ENCODE peak calls at places on chromosomes 12 and 14, in seven cellular contexts. Y is foreskin keratinocyte, A is hepatocyte, E is fibroblast of lung, T is substantia nigra, M is stomach, F is aorta. G is an unnamed sample.

GRCh38 chr14:71891185-71891584 is 41.0 kb upstream of the RGS6 start:
- DNase-seq in Y (no peak), A (no peak), E (no peak), T (no peak), M (no peak), F (no peak), G (no peak)

GRCh38 chr14:76201162-76201561 is 49.4 kb downstream of the GPATCH2L start:
- DNase-seq in Y (peak; percentile 74), A (no peak), E (peak; percentile 86), T (no peak), M (no peak), F (no peak), G (no peak)

GRCh38 chr12:119008691-119009221 is 27.4 kb downstream of the SRRM4 start:
- DNase-seq in Y (no peak), A (peak; percentile 23), E (no peak), T (no peak), M (peak; percentile 25), F (no peak), G (no peak)

GRCh38 chr12:120125792-120126634 is 9.5 kb upstream of the RAB35 start:
- DNase-seq in Y (no peak), A (no peak), E (no peak), T (peak; percentile 30), M (no peak), F (no peak), G (peak; percentile 60)

GRCh38 chr14:72617391-72618011 is 276.4 kb downstream of the DPF3 start:
- DNase-seq in Y (no peak), A (no peak), E (no peak), T (peak; percentile 24), M (no peak), F (no peak), G (peak; percentile 42)

GRCh38 chr12:119230804-119231203 is 52.1 kb downstream of the HSPB8 start:
- DNase-seq in Y (no peak), A (no peak), E (no peak), T (no peak), M (no peak), F (no peak), G (no peak)

GRCh38 chr12:64916431-64916830 is 92.0 kb downstream of the TBC1D30 start:
- DNase-seq in Y (no peak), A (no peak), E (no peak), T (no peak), M (no peak), F (no peak), G (no peak)

GRCh38 chr12:11460343-11461023 is 65.1 kb upstream of the PRB2 start:
- DNase-seq in Y (peak; percentile 32), A (no peak), E (no peak), T (no peak), M (no peak), F (no peak), G (no peak)

GRCh38 chr14:59126714-59127436 is 61.6 kb upstream of the DAAM1 start:
- DNase-seq in Y (no peak), A (peak; percentile 71), E (peak; percentile 76), T (no peak), M (no peak), F (no peak), G (no peak)

GRCh38 chr12:75177997-75178396 is 31.6 kb downstream of the KCNC2 start:
- DNase-seq in Y (peak; percentile 92), A (peak; percentile 19), E (peak; percentile 94), T (no peak), M (no peak), F (no peak), G (no peak)

GRCh38 chr12:5576011-5576410 is 144.1 kb downstream of the NTF3 start:
- DNase-seq in Y (no peak), A (no peak), E (no peak), T (no peak), M (no peak), F (no peak), G (no peak)

GRCh38 chr14:81416233-81416927 is 16.3 kb upstream of the STON2 start:
- DNase-seq in Y (no peak), A (no peak), E (no peak), T (peak; percentile 17), M (no peak), F (no peak), G (no peak)

GRCh38 chr14:96816281-96816680 is 19.1 kb downstream of the VRK1 start:
- DNase-seq in Y (no peak), A (no peak), E (no peak), T (no peak), M (no peak), F (no peak), G (no peak)

GRCh38 chr12:5568325-5568981 is 136.5 kb downstream of the NTF3 start:
- DNase-seq in Y (no peak), A (peak; percentile 43), E (no peak), T (no peak), M (no peak), F (no peak), G (no peak)

GRCh38 chr12:26119391-26119981 is 5.4 kb downstream of the BHLHE41 start:
- DNase-seq in Y (no peak), A (peak; percentile 75), E (peak; percentile 84), T (peak; percentile 50), M (no peak), F (no peak), G (no peak)

GRCh38 chr12:26121841-26122680 is 2.8 kb downstream of the BHLHE41 start:
- DNase-seq in Y (no peak), A (peak; percentile 67), E (no peak), T (peak; percentile 50), M (no peak), F (peak; percentile 60), G (no peak)

GRCh38 chr12:26121323-26121740 is 3.5 kb downstream of the BHLHE41 start:
- DNase-seq in Y (no peak), A (no peak), E (no peak), T (no peak), M (no peak), F (no peak), G (no peak)

GRCh38 chr12:26122681-26123481 is 2.0 kb downstream of the BHLHE41 start:
- DNase-seq in Y (peak; percentile 50), A (peak; percentile 62), E (peak; percentile 79), T (peak; percentile 76), M (peak; percentile 55), F (peak; percentile 80), G (peak; percentile 77)

DNA sequence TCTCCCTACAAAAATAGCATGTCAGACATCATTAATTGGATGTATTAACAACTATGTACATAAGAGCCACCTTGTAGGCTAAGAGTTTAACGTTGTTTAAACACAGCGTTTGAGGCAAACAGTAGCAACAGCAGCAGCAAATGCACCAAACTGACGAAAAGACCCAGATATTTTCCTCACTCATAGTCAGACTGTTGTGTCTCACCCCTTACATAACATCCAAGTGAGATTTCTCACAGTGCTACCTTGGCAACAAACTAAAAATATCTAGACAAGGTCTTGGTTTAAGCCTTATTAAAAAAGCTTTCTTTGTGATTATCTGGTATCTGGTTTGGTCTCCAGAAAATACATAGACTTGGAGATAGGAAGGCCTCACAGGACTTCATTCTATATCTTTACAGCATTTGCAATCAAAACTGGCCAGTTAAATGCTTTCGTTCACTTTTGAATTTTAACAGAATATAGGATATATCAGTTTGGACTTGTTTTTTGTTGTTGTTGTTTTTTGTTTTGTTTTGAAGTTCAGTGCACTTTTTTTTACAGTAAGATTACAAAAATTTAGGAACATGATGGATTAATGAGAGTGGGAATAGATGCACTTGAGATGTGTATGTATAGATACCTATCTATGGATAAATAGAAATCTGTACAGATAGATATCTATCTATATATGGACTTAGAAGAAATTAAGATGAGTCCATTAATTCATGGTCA is 4.1 kb downstream of the BHLHE41 start:
- DNase-seq in Y (no peak), A (no peak), E (no peak), T (no peak), M (no peak), F (no peak), G (no peak)
- H3K27ac ChIP-seq in Y (no peak overlapping the region), A (no peak overlapping the region), E (no peak overlapping the region), T (peak overlapping the region; percentile 98), M (peak overlapping the region; percentile 83), F (peak overlapping the region; percentile 35), G (peak overlapping the region; percentile 95)

GRCh38 chr12:60803147-60803546 is 1207.3 kb downstream of the SLC16A7 start:
- DNase-seq in Y (no peak), A (no peak), E (no peak), T (no peak), M (no peak), F (no peak), G (no peak)
- H3K27ac ChIP-seq in Y (no peak overlapping the region), A (no peak overlapping the region), E (no peak overlapping the region), T (no peak overlapping the region), M (no peak overlapping the region), F (no peak overlapping the region), G (no peak overlapping the region)

GRCh38 chr14:78566859-78567172 is 396.6 kb downstream of the NRXN3 start:
- DNase-seq in Y (no peak), A (no peak), E (no peak), T (no peak), M (no peak), F (no peak), G (no peak)

GRCh38 chr14:78567343-78567742 is 397.2 kb downstream of the NRXN3 start:
- DNase-seq in Y (no peak), A (no peak), E (no peak), T (no peak), M (no peak), F (no peak), G (no peak)

DNA sequence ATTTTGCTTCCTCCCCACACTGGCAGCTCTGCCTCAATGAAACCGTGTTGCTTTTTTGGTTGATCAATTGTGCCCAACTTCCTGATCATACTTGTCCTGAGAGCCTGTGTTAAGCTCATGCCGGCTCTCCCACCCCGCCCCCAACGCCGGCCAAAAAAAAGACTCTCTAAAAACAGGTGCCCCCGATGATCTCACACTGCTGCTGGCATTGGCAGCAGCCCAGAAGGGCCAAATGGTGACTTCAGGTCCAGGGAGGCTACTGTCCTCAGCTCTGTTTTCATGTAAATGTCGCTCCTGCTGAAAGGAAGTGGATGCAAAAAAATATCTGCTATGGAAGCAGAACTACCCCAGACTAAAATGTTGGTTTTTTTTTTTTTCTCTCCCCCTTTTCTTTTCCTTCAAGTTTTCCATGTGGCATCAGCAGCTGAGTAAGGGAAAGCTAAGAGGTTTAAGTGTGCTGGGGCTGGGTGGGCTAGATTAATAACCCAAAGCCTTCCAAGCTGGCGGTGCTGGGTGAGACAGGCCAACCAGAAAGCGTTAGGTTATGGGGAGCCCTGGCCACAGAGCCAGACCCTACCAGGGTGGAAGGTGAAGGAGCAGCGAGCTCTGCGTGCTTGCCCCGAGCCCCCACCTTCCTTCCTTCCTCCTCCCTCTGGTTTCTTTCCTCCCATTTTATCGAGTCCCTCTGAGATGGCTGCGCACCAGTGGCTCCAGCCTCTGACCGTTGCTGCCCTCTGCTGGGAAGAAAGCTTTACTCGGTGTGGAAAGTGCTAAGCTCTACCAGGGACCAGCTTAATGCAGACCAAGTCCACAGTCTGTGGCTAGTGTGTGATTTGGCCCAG is 396.1 kb downstream of the NRXN3 start:
- DNase-seq in Y (peak; percentile 17), A (peak; percentile 88), E (peak; percentile 48), T (peak; percentile 80), M (peak; percentile 81), F (peak; percentile 82), G (peak; percentile 39)
- H3K27ac ChIP-seq in Y (no peak overlapping the region), A (no peak overlapping the region), E (no peak overlapping the region), T (peak overlapping the region; percentile 44), M (no peak overlapping the region), F (no peak overlapping the region), G (no peak overlapping the region)

DNA sequence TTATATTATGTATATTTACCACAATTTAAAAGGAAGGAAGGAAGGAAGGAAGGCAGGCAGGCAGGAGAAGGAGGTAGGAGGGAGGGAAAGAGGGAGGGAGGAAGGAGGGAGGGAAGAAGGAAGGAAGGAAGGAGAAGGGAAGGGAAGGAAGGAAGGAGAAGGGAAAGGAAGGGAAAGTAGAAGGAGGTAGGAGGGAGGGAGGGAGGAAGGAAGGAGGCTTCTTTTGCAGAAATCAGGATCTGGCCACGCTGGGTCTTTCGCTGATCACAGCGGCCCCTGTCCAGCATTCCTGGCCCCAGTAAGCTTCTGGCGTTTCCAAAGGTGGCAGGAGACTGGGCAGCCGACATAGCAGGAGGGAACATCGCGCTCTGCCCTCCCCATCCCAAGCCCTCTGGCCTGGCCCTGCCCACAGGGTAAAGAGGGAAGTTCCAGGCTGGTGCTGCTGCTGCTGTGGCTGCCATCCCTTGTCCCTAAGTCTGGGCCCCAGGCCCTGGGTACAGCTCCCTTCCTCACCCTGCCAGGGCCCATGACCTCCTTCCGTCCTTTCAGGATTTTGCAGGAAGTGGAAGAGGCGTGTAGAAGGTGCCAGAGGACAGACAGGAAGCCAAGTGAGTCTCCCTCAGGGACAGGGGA is 14.5 kb upstream of the NCOR2 start:
- DNase-seq in Y (no peak), A (no peak), E (no peak), T (no peak), M (no peak), F (peak; percentile 68), G (no peak)
- H3K27ac ChIP-seq in Y (no peak overlapping the region), A (no peak overlapping the region), E (no peak overlapping the region), T (no peak overlapping the region), M (no peak overlapping the region), F (no peak overlapping the region), G (no peak overlapping the region)